ENCODE peak calls at places on chromosomes 4 and X, in eight cellular contexts. L, W, B, R, C, Y, M and I are unnamed samples.
A peak's percentile ranks its signal among the peaks of the same experiment; 100 is the strongest.

GRCh38 chr4:26619784-26620183 is 35.9 kb downstream of the TBC1D19 start:
- DNase-seq in C (no peak), W (no peak), L (no peak), Y (no peak), B (no peak), R (no peak), M (no peak), I (no peak)

GRCh38 chr4:96916731-96917130 is 1076.8 kb downstream of the PDHA2 start:
- DNase-seq in L (no peak), R (no peak), B (no peak), C (no peak), M (no peak), Y (no peak), W (no peak), I (no peak)

GRCh38 chrX:76253432-76253831 is 80.6 kb downstream of the PBDC1 start:
- DNase-seq in M (peak; percentile 60), R (peak; percentile 76), W (peak; percentile 32), Y (peak; percentile 23), B (no peak), C (peak; percentile 8), L (no peak), I (no peak)

GRCh38 chrX:1178580-1179057 is 33.8 kb downstream of the CRLF2 start:
- DNase-seq in M (no peak), Y (no peak), R (no peak), L (no peak), B (no peak), W (no peak), C (no peak), I (no peak)

GRCh38 chr4:80362578-80363181 is 27.1 kb downstream of the CFAP299 start:
- DNase-seq in Y (peak; percentile 24), B (no peak), R (peak; percentile 50), L (no peak), M (peak; percentile 51), W (peak; percentile 57), C (peak; percentile 17), I (peak; percentile 46)

GRCh38 chr4:104743141-104743748 is 248.6 kb upstream of the CXXC4 start:
- DNase-seq in M (peak; percentile 70), B (no peak), R (no peak), W (no peak), Y (no peak), L (no peak), C (no peak), I (no peak)

GRCh38 chr4:93199492-93199891 is 629.1 kb upstream of the ATOH1 start:
- DNase-seq in C (no peak), Y (no peak), L (no peak), B (no peak), R (peak; percentile 78), W (peak; percentile 79), M (no peak), I (no peak)

GRCh38 chr4:67134616-67135015 is 410.7 kb downstream of the CENPC start:
- DNase-seq in L (no peak), B (no peak), C (no peak), W (peak; percentile 4), R (no peak), Y (no peak), M (no peak), I (no peak)

GRCh38 chrX:54807524-54808108 is at the start of gene MAGED2:
- DNase-seq in C (peak; percentile 37), B (peak; percentile 25), M (peak; percentile 52), R (peak; percentile 7), L (no peak), Y (peak; percentile 19), W (no peak), I (no peak)

GRCh38 chrX:100447563-100448397 is 37.7 kb upstream of the PCDH19 start:
- DNase-seq in L (peak; percentile 34), M (peak; percentile 10), W (peak; percentile 41), C (peak; percentile 5), R (peak; percentile 59), B (peak; percentile 16), Y (no peak), I (peak; percentile 30)

GRCh38 chr4:13990596-13991589 is 363.4 kb upstream of the BOD1L1 start:
- DNase-seq in C (no peak), Y (no peak), M (no peak), W (no peak), R (peak; percentile 39), B (no peak), L (no peak), I (no peak)

GRCh38 chrX:44872319-44872816 is 620 bp upstream of the KDM6A start:
- DNase-seq in R (no peak), W (peak; percentile 37), C (peak; percentile 28), L (peak; percentile 56), M (peak; percentile 78), Y (peak; percentile 30), B (no peak), I (peak; percentile 42)

GRCh38 chr4:114209589-114209988 is 230.1 kb upstream of the ARSJ start:
- DNase-seq in Y (no peak), R (no peak), C (no peak), B (no peak), W (no peak), M (no peak), L (no peak), I (no peak)

GRCh38 chr4:73668806-73669205 is 48.6 kb upstream of the RASSF6 start:
- DNase-seq in M (no peak), R (no peak), B (no peak), L (no peak), W (no peak), C (no peak), Y (no peak), I (no peak)

GRCh38 chrX:118773782-118774181 is 46.4 kb downstream of the IL13RA1 start:
- DNase-seq in C (no peak), B (no peak), W (peak; percentile 18), Y (no peak), M (no peak), R (no peak), L (peak; percentile 46), I (no peak)

GRCh38 chrX:46165411-46165810 is 379.8 kb downstream of the ZNF674 start:
- DNase-seq in W (no peak), R (no peak), C (no peak), L (no peak), M (no peak), Y (no peak), B (no peak), I (no peak)

GRCh38 chrX:125646195-125646594 is 326.5 kb downstream of the TEX13C start:
- DNase-seq in R (peak; percentile 40), B (no peak), W (no peak), M (no peak), Y (no peak), C (no peak), L (no peak), I (no peak)

GRCh38 chr4:66554844-66555243 is 884.6 kb upstream of the EPHA5 start:
- DNase-seq in C (no peak), M (no peak), L (no peak), B (no peak), W (no peak), Y (no peak), R (no peak), I (no peak)

GRCh38 chr4:163638909-163639308 is 144.4 kb downstream of the TMA16 start:
- DNase-seq in Y (no peak), B (no peak), M (no peak), R (no peak), C (no peak), W (no peak), L (no peak), I (no peak)

GRCh38 chrX:103529550-103529949 is 10.3 kb upstream of the RAB40A start:
- DNase-seq in W (no peak), R (no peak), Y (no peak), M (no peak), L (no peak), C (no peak), B (no peak), I (no peak)

GRCh38 chr4:2102045-2102883 is 43.1 kb downstream of the NAT8L start:
- DNase-seq in Y (no peak), R (no peak), B (no peak), C (no peak), M (no peak), L (no peak), W (no peak), I (no peak)

GRCh38 chr4:20313237-20314030 is 61.7 kb downstream of the SLIT2 start:
- DNase-seq in C (no peak), Y (no peak), W (peak; percentile 18), L (no peak), R (peak; percentile 76), B (no peak), M (peak; percentile 0), I (peak; percentile 32)

GRCh38 chr4:150209140-150209829 is 131.0 kb downstream of the DCLK2 start:
- DNase-seq in W (no peak), L (peak; percentile 53), M (peak; percentile 56), B (peak; percentile 68), R (peak; percentile 67), Y (no peak), C (no peak), I (peak; percentile 58)

GRCh38 chrX:48531359-48531954 is 8.1 kb upstream of the TBC1D25 start:
- DNase-seq in Y (no peak), L (no peak), B (no peak), W (no peak), M (no peak), C (no peak), R (peak; percentile 13), I (no peak)

GRCh38 chr4:20252656-20253271 is 1.1 kb downstream of the SLIT2 start:
- DNase-seq in W (peak; percentile 66), L (peak; percentile 35), R (peak; percentile 4), B (peak; percentile 20), C (no peak), M (no peak), Y (no peak), I (peak; percentile 18)

GRCh38 chrX:105167233-105167632 is 53.3 kb downstream of the TEX13A start:
- DNase-seq in M (no peak), Y (no peak), R (no peak), B (no peak), C (no peak), L (no peak), W (no peak), I (no peak)

GRCh38 chr4:107689912-107690587 is 30.0 kb downstream of the PAPSS1 start:
- DNase-seq in L (no peak), R (no peak), B (no peak), W (no peak), C (no peak), Y (no peak), M (no peak), I (no peak)

GRCh38 chrX:68146054-68146453 is 287.2 kb downstream of the OPHN1 start:
- DNase-seq in B (no peak), Y (no peak), M (no peak), L (no peak), C (no peak), R (peak; percentile 70), W (no peak), I (no peak)

GRCh38 chrX:45888518-45888917 is 656.7 kb downstream of the ZNF674 start:
- DNase-seq in C (no peak), Y (no peak), B (no peak), R (no peak), L (no peak), W (no peak), M (no peak), I (no peak)

GRCh38 chrX:40094041-40094899 is 3.5 kb downstream of the BCOR start:
- DNase-seq in M (peak; percentile 38), Y (no peak), C (no peak), B (peak; percentile 69), L (no peak), R (no peak), W (no peak), I (no peak)

GRCh38 chrX:70998402-70999027 is 67.6 kb upstream of the SLC7A3 start:
- DNase-seq in Y (peak; percentile 3), W (no peak), C (no peak), L (no peak), B (no peak), M (peak; percentile 29), R (peak; percentile 42), I (no peak)

GRCh38 chr4:119692001-119692400 is 63.4 kb upstream of the PDE5A start:
- DNase-seq in B (no peak), R (no peak), M (no peak), Y (no peak), L (no peak), C (no peak), W (no peak), I (no peak)

GRCh38 chr4:112970903-112971302 is 78.5 kb upstream of the ANK2 start:
- DNase-seq in Y (no peak), M (no peak), L (no peak), R (no peak), W (no peak), B (no peak), C (no peak), I (no peak)

GRCh38 chr4:74920704-74921103 is 12.2 kb upstream of the PARM1 start:
- DNase-seq in M (no peak), R (no peak), Y (no peak), C (no peak), W (no peak), L (no peak), B (no peak), I (no peak)